ENCODE peak calls at places on chromosomes 11 and 22, in eight cellular contexts. X is effector CD4-positive, alpha-beta T cell; B is coronary artery; W is astrocyte of the spinal cord; Y is hepatocyte; F is iPS-NIHi11; J is stimulated activated CD4-positive, alpha-beta T cell treated with anti-CD3 and anti-CD28 coated beads, Interleukin-12 subunit alpha, Interleukin-12 subunit beta, amount 100 ng/mL, for 24 hours; N is HTR-8/SVneo. M is an unnamed sample.
A peak's percentile ranks its signal among the peaks of the same experiment; 100 is the strongest.

GRCh38 chr11:35147273-35147672 is 8.3 kb downstream of the CD44 start:
- DNase-seq in X (no peak), B (no peak), W (peak; percentile 1), Y (no peak), F (no peak), J (no peak), N (no peak), M (no peak)

GRCh38 chr11:64339754-64340408 is at the start of gene CCDC88B:
- DNase-seq in X (peak; percentile 83), B (peak; percentile 75), W (no peak), Y (peak; percentile 7), F (no peak), J (peak; percentile 57), N (no peak), M (no peak)

GRCh38 chr11:131888230-131888826 is 517.9 kb downstream of the NTM start:
- DNase-seq in X (no peak), B (no peak), W (peak; percentile 92), Y (no peak), F (no peak), J (no peak), N (peak; percentile 45), M (peak; percentile 89)

GRCh38 chr11:15865212-15865987 is 490.9 kb downstream of the SOX6 start:
- DNase-seq in X (no peak), B (peak; percentile 46), W (no peak), Y (no peak), F (no peak), J (no peak), N (no peak), M (no peak)

GRCh38 chr11:69644962-69645675 is 4.2 kb downstream of the CCND1 start:
- DNase-seq in X (no peak), B (no peak), W (no peak), Y (no peak), F (no peak), J (no peak), N (no peak), M (no peak)

GRCh38 chr11:130602700-130603584 is 154.5 kb downstream of the ADAMTS15 start:
- DNase-seq in X (no peak), B (peak; percentile 8), W (no peak), Y (no peak), F (no peak), J (no peak), N (no peak), M (no peak)

GRCh38 chr11:70220920-70221319 is 17.8 kb downstream of the FADD start:
- DNase-seq in X (no peak), B (no peak), W (no peak), Y (no peak), F (no peak), J (no peak), N (no peak), M (no peak)

GRCh38 chr11:110311783-110312578 is 15.6 kb upstream of the RDX start:
- DNase-seq in X (no peak), B (no peak), W (peak; percentile 61), Y (no peak), F (no peak), J (no peak), N (peak; percentile 61), M (peak; percentile 26)

GRCh38 chr11:9895016-9895415 is 231.1 kb downstream of the SWAP70 start:
- DNase-seq in X (no peak), B (no peak), W (no peak), Y (no peak), F (no peak), J (no peak), N (no peak), M (peak; percentile 24)

GRCh38 chr11:34234086-34234740 is 123.6 kb downstream of the ABTB2 start:
- DNase-seq in X (peak; percentile 71), B (no peak), W (peak; percentile 56), Y (peak; percentile 78), F (peak; percentile 71), J (peak; percentile 58), N (peak; percentile 76), M (peak; percentile 86)

GRCh38 chr22:43018615-43019014 is 3.7 kb upstream of the PACSIN2 start:
- DNase-seq in X (no peak), B (no peak), W (no peak), Y (no peak), F (no peak), J (no peak), N (no peak), M (no peak)

GRCh38 chr11:108851781-108852180 is 186.9 kb downstream of the DDX10 start:
- DNase-seq in X (no peak), B (no peak), W (no peak), Y (no peak), F (no peak), J (no peak), N (no peak), M (no peak)

GRCh38 chr22:20816559-20816958 is 42.1 kb downstream of the PI4KA start:
- DNase-seq in X (no peak), B (no peak), W (no peak), Y (no peak), F (no peak), J (no peak), N (no peak), M (no peak)

M was measured in Daoy.